ENCODE peak calls at places on chromosome 19, in five cellular contexts. Q is heart right ventricle, I is left ventricle myocardium inferior, J is mammary epithelial cell, N is kidney. D is an unnamed sample.

GRCh38 chr19:1274852-1275259 is 474 bp upstream of the FAM174C start:
- DNase-seq in Q (no peak), I (no peak), J (no peak), N (peak), D (no peak)

GRCh38 chr19:49581007-49581508 is at the start of gene PRRG2:
- DNase-seq in Q (no peak), I (no peak), J (peak), N (peak), D (no peak)

GRCh38 chr19:46180701-46181385 is 32.8 kb downstream of the IGFL2 start:
- DNase-seq in Q (no peak), I (no peak), J (peak), N (no peak), D (no peak)

GRCh38 chr19:2048959-2049740 is 1.9 kb downstream of the MKNK2 start:
- DNase-seq in Q (no peak), I (no peak), J (no peak), N (peak), D (peak)

GRCh38 chr19:46076031-46076880 is 35.5 kb upstream of the IGFL4 start:
- DNase-seq in Q (no peak), I (no peak), J (no peak), N (no peak), D (no peak)

GRCh38 chr19:2014731-2015610 is 543 bp downstream of the BTBD2 start:
- DNase-seq in Q (peak), I (no peak), J (no peak), N (peak), D (peak)

GRCh38 chr19:5696196-5697021 is 6.3 kb downstream of the RPL36 start:
- DNase-seq in Q (no peak), I (no peak), J (no peak), N (no peak), D (peak)

GRCh38 chr19:6489278-6490061 is 7.9 kb upstream of the DENND1C start:
- DNase-seq in Q (no peak), I (no peak), J (no peak), N (no peak), D (no peak)

GRCh38 chr19:47247308-47247990 is 8.9 kb upstream of the CCDC9 start:
- DNase-seq in Q (peak), I (peak), J (peak), N (peak), D (no peak)

GRCh38 chr19:42466521-42467436 is 24.0 kb upstream of the CXCL17 start:
- DNase-seq in Q (no peak), I (no peak), J (no peak), N (no peak), D (no peak)

GRCh38 chr19:35209646-35210045 is 18.9 kb downstream of the FAM187B start:
- DNase-seq in Q (no peak), I (no peak), J (no peak), N (no peak), D (no peak)

GRCh38 chr19:12945479-12946091 is at the start of gene RAD23A:
- DNase-seq in Q (peak), I (peak), J (peak), N (peak), D (peak)

GRCh38 chr19:33273881-33274662 is 28.3 kb downstream of the CEBPA start:
- DNase-seq in Q (no peak), I (no peak), J (peak), N (peak), D (no peak)

GRCh38 chr19:19606021-19606420 is 12.5 kb downstream of the PBX4 start:
- DNase-seq in Q (no peak), I (no peak), J (peak), N (no peak), D (no peak)

GRCh38 chr19:1911098-1911497 is 5.9 kb downstream of the ADAT3 start:
- DNase-seq in Q (no peak), I (no peak), J (no peak), N (no peak), D (no peak)

GRCh38 chr19:16369664-16370576 is 45.3 kb downstream of the KLF2 start:
- DNase-seq in Q (no peak), I (no peak), J (no peak), N (peak), D (peak)

GRCh38 chr19:55667958-55668357 is 7.1 kb upstream of the EPN1 start:
- DNase-seq in Q (no peak), I (no peak), J (no peak), N (peak), D (no peak)

GRCh38 chr19:28502879-28503734 is 709.8 kb downstream of the UQCRFS1 start:
- DNase-seq in Q (no peak), I (no peak), J (no peak), N (no peak), D (no peak)

GRCh38 chr19:7229735-7230134 is 64.5 kb downstream of the INSR start:
- DNase-seq in Q (no peak), I (no peak), J (no peak), N (no peak), D (no peak)

GRCh38 chr19:43683905-43684304 is 13.9 kb upstream of the PLAUR start:
- DNase-seq in Q (no peak), I (no peak), J (no peak), N (no peak), D (no peak)

GRCh38 chr19:19461671-19462622 is 53.4 kb downstream of the TSSK6 start:
- DNase-seq in Q (peak), I (peak), J (no peak), N (peak), D (peak)

GRCh38 chr19:40603071-40603718 is 2.0 kb downstream of the LTBP4 start:
- DNase-seq in Q (no peak), I (no peak), J (peak), N (no peak), D (no peak)

GRCh38 chr19:18233224-18233825 is 7.1 kb upstream of the PDE4C start:
- DNase-seq in Q (peak), I (no peak), J (peak), N (no peak), D (no peak)

GRCh38 chr19:14505488-14506239 is 9.7 kb upstream of the GIPC1 start:
- DNase-seq in Q (peak), I (no peak), J (peak), N (peak), D (no peak)

GRCh38 chr19:2558543-2558942 is 82.6 kb downstream of the GADD45B start:
- DNase-seq in Q (no peak), I (no peak), J (no peak), N (no peak), D (no peak)

GRCh38 chr19:6260912-6261636 is 18.7 kb downstream of the MLLT1 start:
- DNase-seq in Q (no peak), I (no peak), J (no peak), N (no peak), D (no peak)

GRCh38 chr19:13053238-13053637 is 49.4 kb downstream of the LYL1 start:
- DNase-seq in Q (no peak), I (no peak), J (no peak), N (no peak), D (no peak)

GRCh38 chr19:3732108-3732507 is 23.9 kb downstream of the TJP3 start:
- DNase-seq in Q (no peak), I (no peak), J (no peak), N (no peak), D (no peak)
- TF ChIP-seq CTCF in Q (no peak), I (no peak), J (no peak), N (no peak), D (peak)

GRCh38 chr19:50902640-50903039 is 8.6 kb downstream of the KLK4 start:
- DNase-seq in Q (no peak), I (no peak), J (no peak), N (no peak), D (no peak)

GRCh38 chr19:50909240-50910070 is 1.7 kb downstream of the KLK4 start:
- DNase-seq in Q (peak), I (no peak), J (peak), N (no peak), D (no peak)

GRCh38 chr19:50908311-50908710 is 2.9 kb downstream of the KLK4 start:
- DNase-seq in Q (no peak), I (no peak), J (no peak), N (no peak), D (no peak)

GRCh38 chr19:50910722-50911121 is 473 bp downstream of the KLK4 start:
- DNase-seq in Q (no peak), I (no peak), J (no peak), N (no peak), D (no peak)

GRCh38 chr19:50906217-50906616 is 5.0 kb downstream of the KLK4 start:
- DNase-seq in Q (no peak), I (no peak), J (no peak), N (no peak), D (no peak)
- TF ChIP-seq CTCF in Q (no peak), I (no peak), J (peak), N (peak), D (peak)

GRCh38 chr19:29596885-29597525 is 9.1 kb upstream of the POP4 start:
- DNase-seq in Q (no peak), I (no peak), J (no peak), N (no peak), D (no peak)
- TF ChIP-seq CTCF in Q (no peak), I (peak), J (peak), N (peak), D (peak)

DNA sequence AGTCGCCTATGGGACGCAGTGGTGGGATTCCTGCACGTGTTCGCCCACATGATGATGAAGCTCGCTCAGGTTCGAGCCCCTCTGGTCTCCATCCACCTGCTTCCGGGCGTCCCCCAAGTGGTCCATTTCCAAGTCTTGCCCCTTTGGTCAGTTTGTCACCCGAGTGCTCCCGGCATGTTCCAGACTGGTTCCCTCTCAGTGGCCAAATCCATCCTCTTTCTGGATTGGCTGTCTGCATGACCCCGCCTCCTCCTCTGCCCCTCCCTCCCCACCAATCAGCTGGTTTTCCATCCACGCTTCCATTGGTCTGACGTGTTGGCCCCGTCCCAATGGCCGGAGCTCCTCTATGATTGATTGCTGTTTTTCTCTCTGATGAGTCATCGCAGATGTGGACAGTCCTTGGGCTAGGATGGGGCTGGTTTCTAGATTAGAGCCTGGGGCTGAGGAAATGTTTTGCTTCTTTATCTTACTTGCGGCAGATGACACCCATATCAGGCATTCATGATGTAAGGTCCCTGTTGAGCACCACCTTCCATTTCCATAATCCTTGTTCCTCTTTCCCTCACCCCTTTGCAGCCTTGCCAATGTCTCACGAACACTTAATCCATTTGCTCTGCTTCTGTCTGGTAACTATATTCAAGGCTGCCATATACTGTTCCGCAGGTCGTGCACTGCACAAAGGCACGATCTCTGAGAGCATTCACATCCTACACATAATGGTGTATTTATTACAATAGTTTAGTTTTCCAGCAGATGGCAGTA is 73.8 kb downstream of the MAP4K1 start:
- DNase-seq in Q (peak), I (peak), J (peak), N (peak), D (peak)
- TF ChIP-seq CTCF in Q (peak), I (peak), J (peak), N (peak), D (peak)

DNA sequence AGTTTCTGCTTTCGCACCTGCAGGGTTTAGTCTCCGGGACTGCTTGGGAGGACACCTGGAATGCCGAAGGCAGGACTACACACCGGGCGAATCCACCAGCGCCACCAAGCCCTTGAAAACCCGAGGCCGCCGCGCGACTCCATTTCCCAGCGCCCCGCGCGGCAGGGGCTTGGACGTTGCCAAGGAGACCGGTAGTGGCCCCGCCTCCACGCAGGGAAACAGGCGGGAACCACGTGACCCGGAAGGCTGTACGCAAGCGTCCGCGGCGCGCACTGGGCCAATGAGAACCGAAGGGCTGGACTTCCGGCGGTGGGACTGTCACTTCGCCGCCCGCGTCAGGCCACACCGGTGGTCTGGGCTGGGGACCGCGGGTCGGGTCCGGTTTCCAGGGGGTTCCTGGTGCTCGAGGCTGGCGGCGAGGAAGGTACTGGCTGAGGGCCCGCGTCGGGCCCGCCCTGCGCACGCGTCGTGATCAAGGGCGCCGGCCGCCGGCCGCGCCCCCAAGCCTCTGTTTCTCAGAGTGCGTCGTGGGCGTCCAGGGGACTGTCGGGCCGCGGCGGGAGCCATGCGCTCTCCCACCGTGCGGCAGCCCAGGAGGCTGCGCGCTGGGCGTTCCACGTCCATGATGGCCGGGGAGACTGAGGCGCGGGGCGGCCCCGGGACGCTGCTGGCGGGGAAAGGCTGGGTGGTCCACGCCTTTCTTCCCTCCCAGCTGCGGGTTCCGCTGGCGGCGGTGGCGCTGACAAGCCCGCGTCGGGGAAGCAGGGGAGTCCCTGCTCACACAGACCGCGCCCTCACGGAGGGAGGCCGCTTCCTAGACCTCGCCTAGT is at the start of gene ZNF324:
- DNase-seq in Q (peak), I (peak), J (peak), N (peak), D (peak)
- TF ChIP-seq CTCF in Q (no peak), I (no peak), J (no peak), N (no peak), D (peak)

D was measured in chondrocyte.